ENCODE peak calls at places on chromosomes 7 and 10, in five cellular contexts. P, K, Q, I and X are unnamed samples.
A peak's percentile ranks its signal among the peaks of the same experiment; 100 is the strongest.

GRCh38 chr7:128963327-128963757 is 25.6 kb downstream of the IRF5 start:
- DNase-seq in P (peak; percentile 3), K (peak; percentile 76), Q (no peak), I (no peak), X (peak; percentile 76)

GRCh38 chr10:100872034-100872791 is 40.5 kb upstream of the SLF2 start:
- DNase-seq in P (peak; percentile 38), K (no peak), Q (peak; percentile 58), I (peak; percentile 84), X (peak; percentile 87)

GRCh38 chr7:102429141-102429904 is 4.1 kb upstream of the ORAI2 start:
- DNase-seq in P (no peak), K (no peak), Q (no peak), I (no peak), X (no peak)

GRCh38 chr10:88337134-88337533 is 246.0 kb downstream of the RNLS start:
- DNase-seq in P (no peak), K (no peak), Q (no peak), I (no peak), X (no peak)

GRCh38 chr7:150520145-150520544 is 5.5 kb downstream of the GIMAP7 start:
- DNase-seq in P (no peak), K (no peak), Q (no peak), I (no peak), X (no peak)

GRCh38 chr10:78957471-78958039 is 111.2 kb upstream of the ZMIZ1 start:
- DNase-seq in P (no peak), K (no peak), Q (no peak), I (no peak), X (no peak)

GRCh38 chr10:12337407-12337806 is 11.9 kb upstream of the CAMK1D start:
- DNase-seq in P (peak; percentile 10), K (no peak), Q (no peak), I (no peak), X (no peak)

GRCh38 chr7:40697653-40698052 is 562.8 kb downstream of the SUGCT start:
- DNase-seq in P (no peak), K (no peak), Q (no peak), I (no peak), X (no peak)

GRCh38 chr7:109532262-109532992 is 962.8 kb downstream of the DNAJB9 start:
- DNase-seq in P (no peak), K (no peak), Q (no peak), I (no peak), X (no peak)

GRCh38 chr10:121664671-121665070 is 66.4 kb upstream of the FGFR2 start:
- DNase-seq in P (no peak), K (no peak), Q (no peak), I (no peak), X (no peak)

GRCh38 chr7:30411173-30411572 is 67.4 kb downstream of the NOD1 start:
- DNase-seq in P (no peak), K (no peak), Q (no peak), I (no peak), X (peak; percentile 11)

GRCh38 chr7:27170494-27170811 is 3.7 kb downstream of the HOXA10 start:
- DNase-seq in P (no peak), K (no peak), Q (no peak), I (no peak), X (no peak)

GRCh38 chr10:106740-107139 is 28.5 kb upstream of the ZMYND11 start:
- DNase-seq in P (no peak), K (no peak), Q (no peak), I (no peak), X (no peak)

GRCh38 chr7:69598081-69598486 is at the start of gene AUTS2:
- DNase-seq in P (peak; percentile 86), K (peak; percentile 83), Q (peak; percentile 77), I (peak; percentile 97), X (peak; percentile 94)

GRCh38 chr7:130994378-130995115 is 260.5 kb upstream of the KLF14 start:
- DNase-seq in P (peak; percentile 41), K (no peak), Q (no peak), I (no peak), X (no peak)

GRCh38 chr7:124840435-124840834 is 74.8 kb upstream of the GPR37 start:
- DNase-seq in P (peak; percentile 19), K (no peak), Q (no peak), I (no peak), X (no peak)

GRCh38 chr7:52735656-52736055 is 299.8 kb upstream of the POM121L12 start:
- DNase-seq in P (no peak), K (no peak), Q (no peak), I (no peak), X (no peak)

GRCh38 chr7:131738066-131738465 is 181.6 kb upstream of the PODXL start:
- DNase-seq in P (no peak), K (no peak), Q (no peak), I (no peak), X (no peak)

GRCh38 chr7:137989127-137989526 is 12.8 kb downstream of the CREB3L2 start:
- DNase-seq in P (no peak), K (no peak), Q (no peak), I (no peak), X (no peak)

GRCh38 chr10:101014230-101014884 is 14.7 kb downstream of the LZTS2 start:
- DNase-seq in P (peak; percentile 73), K (peak; percentile 62), Q (peak; percentile 81), I (peak; percentile 90), X (peak; percentile 85)

GRCh38 chr7:3154881-3155494 is 111.3 kb upstream of the CARD11 start:
- DNase-seq in P (peak; percentile 75), K (peak; percentile 72), Q (no peak), I (peak; percentile 50), X (peak; percentile 74)

GRCh38 chr10:7340179-7340874 is 70.5 kb downstream of the SFMBT2 start:
- DNase-seq in P (peak; percentile 3), K (no peak), Q (no peak), I (no peak), X (no peak)

GRCh38 chr7:26398436-26399308 is 107.0 kb downstream of the SNX10 start:
- DNase-seq in P (peak; percentile 32), K (peak; percentile 92), Q (peak; percentile 41), I (peak; percentile 47), X (peak; percentile 90)

GRCh38 chr7:107203607-107204006 is 34.8 kb downstream of the HBP1 start:
- DNase-seq in P (no peak), K (no peak), Q (no peak), I (no peak), X (no peak)

GRCh38 chr7:99407849-99408346 is 499 bp downstream of the PDAP1 start:
- DNase-seq in P (peak; percentile 74), K (no peak), Q (no peak), I (peak; percentile 24), X (no peak)

GRCh38 chr7:157736341-157736740 is 399.5 kb downstream of the DNAJB6 start:
- DNase-seq in P (no peak), K (no peak), Q (no peak), I (no peak), X (no peak)

GRCh38 chr7:29484280-29484679 is 79.4 kb upstream of the PRR15 start:
- DNase-seq in P (no peak), K (no peak), Q (no peak), I (no peak), X (no peak)

GRCh38 chr10:68560201-68560915 is at the start of gene TET1:
- DNase-seq in P (peak; percentile 61), K (no peak), Q (peak; percentile 88), I (peak; percentile 79), X (peak; percentile 62)

GRCh38 chr7:315516-316265 is 25.7 kb downstream of the FOXL3 start:
- DNase-seq in P (no peak), K (no peak), Q (no peak), I (no peak), X (no peak)

GRCh38 chr7:40765633-40766032 is 630.8 kb downstream of the SUGCT start:
- DNase-seq in P (no peak), K (no peak), Q (no peak), I (no peak), X (no peak)

GRCh38 chr10:91410638-91411367 is 659 bp downstream of the HECTD2 start:
- DNase-seq in P (peak; percentile 54), K (no peak), Q (no peak), I (no peak), X (peak; percentile 19)

GRCh38 chr7:46695045-46695708 is 774.1 kb upstream of the IGFBP3 start:
- DNase-seq in P (no peak), K (no peak), Q (no peak), I (no peak), X (no peak)
- TF ChIP-seq CTCF in P (peak; percentile 17), K (no peak), Q (peak; percentile 6), I (no peak), X (no peak)

GRCh38 chr7:42831051-42831952 is 80.6 kb downstream of the C7orf25 start:
- DNase-seq in P (peak; percentile 62), K (no peak), Q (peak; percentile 41), I (peak; percentile 28), X (no peak)
- TF ChIP-seq CTCF in P (peak; percentile 84), K (no peak), Q (peak; percentile 79), I (no peak), X (peak; percentile 28)

GRCh38 chr10:128121750-128122412 is 4.3 kb downstream of the MKI67 start:
- DNase-seq in P (no peak), K (no peak), Q (no peak), I (no peak), X (no peak)

GRCh38 chr10:128116187-128116586 is 10.0 kb downstream of the MKI67 start:
- DNase-seq in P (no peak), K (no peak), Q (no peak), I (no peak), X (no peak)

GRCh38 chr10:128115356-128115755 is 10.9 kb downstream of the MKI67 start:
- DNase-seq in P (no peak), K (no peak), Q (no peak), I (no peak), X (no peak)

GRCh38 chr10:128113026-128113425 is 13.2 kb downstream of the MKI67 start:
- DNase-seq in P (no peak), K (no peak), Q (no peak), I (peak; percentile 19), X (no peak)

DNA sequence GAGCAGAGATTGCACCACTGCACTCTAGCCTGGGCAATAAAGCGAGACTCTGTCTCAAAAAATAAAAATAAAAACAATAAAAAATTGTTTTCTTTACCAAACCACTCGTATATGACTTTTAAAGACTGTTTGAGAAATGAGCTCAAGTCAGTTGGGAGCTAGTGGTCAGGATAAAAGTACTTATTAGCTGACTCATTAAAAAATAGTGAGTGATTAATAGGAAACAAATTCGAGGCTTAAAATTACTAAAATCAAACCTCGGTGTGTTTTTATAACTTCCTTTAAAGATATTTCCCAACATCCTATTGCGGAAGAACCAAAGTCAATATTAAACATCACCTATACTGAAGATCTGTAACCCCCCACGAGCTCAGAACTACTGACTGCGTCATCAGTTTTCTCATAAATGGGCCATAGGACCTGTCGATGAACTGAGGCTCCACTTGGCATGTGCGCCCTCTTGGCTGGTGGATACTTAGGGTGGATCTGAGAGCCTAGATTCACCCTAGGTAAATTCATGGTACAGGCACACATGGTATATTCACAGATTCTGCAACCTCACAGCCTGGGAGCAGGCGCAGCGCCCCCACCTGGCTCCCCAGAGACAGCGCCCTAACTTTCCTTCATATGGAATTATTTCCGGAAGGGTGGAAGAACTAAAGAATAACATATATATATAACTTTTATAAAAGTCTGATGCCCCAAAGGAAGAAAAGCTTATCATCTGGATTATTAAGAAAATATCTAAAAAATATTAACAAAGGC is 9.2 kb downstream of the MKI67 start:
- DNase-seq in P (no peak), K (no peak), Q (no peak), I (peak; percentile 31), X (no peak)
- TF ChIP-seq CTCF in P (peak; percentile 3), K (no peak), Q (no peak), I (peak; percentile 57), X (peak; percentile 10)

DNA sequence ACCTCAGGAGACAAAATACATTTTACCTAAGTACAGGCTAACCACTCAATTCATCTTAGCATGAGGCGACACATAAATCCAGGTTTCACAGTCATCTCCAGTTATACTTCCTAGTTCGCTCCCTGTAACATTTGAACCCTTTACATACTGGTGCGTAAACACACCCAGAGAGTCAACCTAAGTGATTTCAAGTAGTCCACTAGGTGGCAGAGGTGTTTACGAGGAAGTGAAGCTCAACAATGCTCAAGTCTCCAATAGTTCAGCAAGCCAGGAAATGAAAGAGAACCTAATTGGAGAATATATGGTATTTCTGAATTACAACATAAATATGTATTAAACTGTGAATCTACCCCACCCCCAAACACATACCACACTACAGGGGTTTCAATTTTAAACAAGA is 76.3 kb upstream of the ABCB5 start:
- DNase-seq in P (peak; percentile 14), K (no peak), Q (no peak), I (no peak), X (no peak)
- TF ChIP-seq CTCF in P (peak; percentile 22), K (no peak), Q (peak; percentile 31), I (no peak), X (no peak)